ENCODE peak calls at places on chromosomes 6 and 20, in five cellular contexts. One of them, this sample, is unnamed.

GRCh38 chr20:50729925-50730764 is 1.2 kb upstream of the PARD6B start:
- DNase-seq in A549: no peak
- DNase-seq in tibial nerve: no peak
- DNase-seq in ovary: no peak
- DNase-seq in HepG2: peak
- DNase-seq in this sample: peak

GRCh38 chr6:113813207-113813606 is 43.9 kb upstream of the MARCKS start:
- DNase-seq in tibial nerve: no peak
- DNase-seq in ovary: no peak
- DNase-seq in A549: no peak
- DNase-seq in HepG2: no peak
- DNase-seq in this sample: no peak

GRCh38 chr6:71460933-71461332 is 172.3 kb downstream of the OGFRL1 start:
- DNase-seq in ovary: no peak
- DNase-seq in A549: no peak
- DNase-seq in HepG2: no peak
- DNase-seq in tibial nerve: no peak
- DNase-seq in this sample: no peak

GRCh38 chr6:42075159-42075838 is 25.0 kb downstream of the TAF8 start:
- DNase-seq in HepG2: peak
- DNase-seq in ovary: peak
- DNase-seq in tibial nerve: peak
- DNase-seq in A549: peak
- DNase-seq in this sample: peak

GRCh38 chr20:15235799-15236198 is 898.4 kb upstream of the FLRT3 start:
- DNase-seq in A549: no peak
- DNase-seq in tibial nerve: no peak
- DNase-seq in ovary: no peak
- DNase-seq in HepG2: no peak
- DNase-seq in this sample: no peak

GRCh38 chr6:16118825-16119224 is 10.1 kb upstream of the MYLIP start:
- DNase-seq in A549: no peak
- DNase-seq in tibial nerve: no peak
- DNase-seq in ovary: no peak
- DNase-seq in HepG2: no peak
- DNase-seq in this sample: no peak

GRCh38 chr6:127300411-127300810 is 33.7 kb downstream of the RNF146 start:
- DNase-seq in tibial nerve: no peak
- DNase-seq in ovary: no peak
- DNase-seq in A549: no peak
- DNase-seq in HepG2: no peak
- DNase-seq in this sample: no peak

GRCh38 chr6:148109732-148110131 is 232.9 kb upstream of the SASH1 start:
- DNase-seq in HepG2: no peak
- DNase-seq in ovary: no peak
- DNase-seq in A549: no peak
- DNase-seq in tibial nerve: no peak
- DNase-seq in this sample: no peak

GRCh38 chr6:82741996-82742385 is 323.6 kb downstream of the UBE3D start:
- DNase-seq in A549: no peak
- DNase-seq in HepG2: no peak
- DNase-seq in tibial nerve: no peak
- DNase-seq in ovary: no peak
- DNase-seq in this sample: no peak

GRCh38 chr6:122405417-122405816 is 6.0 kb downstream of the HSF2 start:
- DNase-seq in HepG2: no peak
- DNase-seq in A549: no peak
- DNase-seq in ovary: no peak
- DNase-seq in tibial nerve: no peak
- DNase-seq in this sample: no peak
- TF ChIP-seq CTCF in HepG2: no peak
- TF ChIP-seq CTCF in A549: no peak
- TF ChIP-seq CTCF in ovary: no peak
- TF ChIP-seq CTCF in tibial nerve: no peak
- TF ChIP-seq CTCF in this sample: no peak

GRCh38 chr20:63857751-63858392 is 3.4 kb upstream of the ABHD16B start:
- DNase-seq in A549: no peak
- DNase-seq in tibial nerve: no peak
- DNase-seq in ovary: peak
- DNase-seq in HepG2: no peak
- DNase-seq in this sample: no peak

GRCh38 chr20:63856111-63856511 is 5.2 kb upstream of the ABHD16B start:
- DNase-seq in tibial nerve: no peak
- DNase-seq in HepG2: no peak
- DNase-seq in ovary: no peak
- DNase-seq in A549: no peak
- DNase-seq in this sample: no peak

GRCh38 chr20:63859166-63859699 is 2.1 kb upstream of the ABHD16B start:
- DNase-seq in A549: no peak
- DNase-seq in tibial nerve: no peak
- DNase-seq in ovary: no peak
- DNase-seq in HepG2: no peak
- DNase-seq in this sample: no peak

GRCh38 chr20:63860325-63861051 is 810 bp upstream of the ABHD16B start:
- DNase-seq in HepG2: no peak
- DNase-seq in tibial nerve: no peak
- DNase-seq in ovary: no peak
- DNase-seq in A549: no peak
- DNase-seq in this sample: no peak

DNA sequence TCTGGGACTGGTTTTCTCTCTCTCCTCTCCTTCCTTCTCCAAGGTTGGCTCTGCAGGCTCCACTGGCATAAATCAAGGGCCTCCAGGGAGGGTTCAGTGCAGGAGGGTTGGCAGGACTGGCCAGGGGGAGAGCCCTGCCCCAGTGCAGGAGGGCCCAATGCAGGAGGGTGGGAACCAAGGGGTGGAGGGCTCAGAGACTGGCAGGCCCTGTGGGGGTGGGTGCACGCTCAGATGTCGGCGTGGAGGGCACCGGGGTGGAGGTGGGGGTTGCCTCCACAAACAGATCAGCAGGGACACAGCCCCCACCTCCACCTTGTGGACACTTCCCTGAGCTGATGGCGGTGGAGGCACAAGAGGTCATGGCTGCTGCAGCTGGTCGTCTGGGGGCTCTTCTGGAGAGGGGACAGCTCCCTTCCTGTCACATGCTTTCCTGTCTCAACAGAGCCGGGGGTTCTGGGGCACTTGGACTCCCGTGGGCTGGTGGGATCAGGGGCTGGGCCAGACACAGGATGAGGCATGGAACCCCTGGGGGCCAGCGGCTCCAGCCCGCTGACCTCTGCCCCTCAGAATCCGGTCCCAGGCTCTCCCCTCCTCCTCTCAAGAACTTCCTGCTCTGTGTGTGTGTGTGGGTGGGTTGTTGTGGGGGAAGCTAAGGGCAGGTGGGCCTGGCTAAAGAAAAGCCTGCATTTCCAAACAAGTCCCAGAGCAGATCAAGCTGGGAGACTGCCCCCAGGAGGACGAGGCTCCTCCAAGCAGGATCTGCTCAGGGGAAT is 2.7 kb upstream of the ABHD16B start:
- DNase-seq in tibial nerve: no peak
- DNase-seq in ovary: peak
- DNase-seq in A549: no peak
- DNase-seq in HepG2: peak
- DNase-seq in this sample: no peak
- TF ChIP-seq POLR2A in tibial nerve: no peak
- TF ChIP-seq POLR2A in ovary: no peak
- TF ChIP-seq POLR2A in A549: no peak
- TF ChIP-seq POLR2A in HepG2: no peak
- TF ChIP-seq POLR2A in this sample: no peak

GRCh38 chr6:4135665-4136353 is 434 bp upstream of the ECI2 start:
- DNase-seq in HepG2: peak
- DNase-seq in ovary: peak
- DNase-seq in tibial nerve: peak
- DNase-seq in A549: peak
- DNase-seq in this sample: peak
- TF ChIP-seq CTCF in HepG2: peak
- TF ChIP-seq CTCF in ovary: no peak
- TF ChIP-seq CTCF in tibial nerve: no peak
- TF ChIP-seq CTCF in A549: no peak
- TF ChIP-seq CTCF in this sample: no peak

DNA sequence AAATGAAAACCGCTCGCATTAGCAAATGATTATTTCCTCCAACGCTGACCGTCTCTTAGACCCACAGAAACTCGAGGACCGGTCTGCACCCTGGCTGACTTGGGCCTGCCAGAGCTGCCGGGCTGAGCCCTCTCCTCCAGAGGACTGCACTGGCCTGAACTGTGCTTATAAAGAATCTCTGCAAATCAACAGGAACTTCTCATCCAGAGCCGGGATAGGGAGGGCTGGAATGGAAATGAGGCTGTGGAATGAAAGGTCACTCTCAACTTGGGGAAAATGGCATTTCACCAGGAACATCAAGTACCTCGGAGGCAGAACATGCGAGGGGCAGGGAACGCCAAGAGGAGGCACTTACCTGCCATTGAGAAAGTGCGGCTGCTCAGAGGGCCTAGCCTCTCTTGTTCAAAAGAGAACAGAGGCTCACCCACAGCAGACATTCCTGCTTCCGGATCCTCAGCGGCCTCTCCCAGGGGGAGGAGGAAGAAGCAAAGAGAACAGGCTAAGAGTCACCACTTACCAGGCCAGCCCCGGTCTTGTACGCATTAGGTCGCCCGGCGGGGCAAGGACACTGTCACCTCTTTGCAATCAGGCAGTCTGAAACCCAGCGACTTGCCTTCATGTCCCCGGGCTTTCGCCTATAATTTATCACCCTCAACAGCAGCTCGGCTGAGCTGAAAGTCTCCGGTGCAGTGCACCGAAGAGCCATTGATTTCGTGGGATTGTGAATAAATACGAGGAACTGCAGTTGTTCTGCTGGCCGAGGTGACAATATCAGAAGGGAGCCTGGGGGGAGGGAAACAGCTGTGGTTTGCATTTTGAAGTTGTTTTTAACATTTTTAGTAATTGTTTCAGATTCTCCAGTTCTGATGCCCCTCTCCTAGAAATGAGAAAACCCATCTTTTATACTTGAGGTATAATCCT is 37.6 kb downstream of the ZMYND8 start:
- DNase-seq in ovary: peak
- DNase-seq in A549: peak
- DNase-seq in tibial nerve: peak
- DNase-seq in HepG2: peak
- DNase-seq in this sample: peak
- TF ChIP-seq POLR2A in ovary: peak
- TF ChIP-seq POLR2A in A549: no peak
- TF ChIP-seq POLR2A in tibial nerve: peak
- TF ChIP-seq POLR2A in HepG2: peak
- TF ChIP-seq POLR2A in this sample: peak

DNA sequence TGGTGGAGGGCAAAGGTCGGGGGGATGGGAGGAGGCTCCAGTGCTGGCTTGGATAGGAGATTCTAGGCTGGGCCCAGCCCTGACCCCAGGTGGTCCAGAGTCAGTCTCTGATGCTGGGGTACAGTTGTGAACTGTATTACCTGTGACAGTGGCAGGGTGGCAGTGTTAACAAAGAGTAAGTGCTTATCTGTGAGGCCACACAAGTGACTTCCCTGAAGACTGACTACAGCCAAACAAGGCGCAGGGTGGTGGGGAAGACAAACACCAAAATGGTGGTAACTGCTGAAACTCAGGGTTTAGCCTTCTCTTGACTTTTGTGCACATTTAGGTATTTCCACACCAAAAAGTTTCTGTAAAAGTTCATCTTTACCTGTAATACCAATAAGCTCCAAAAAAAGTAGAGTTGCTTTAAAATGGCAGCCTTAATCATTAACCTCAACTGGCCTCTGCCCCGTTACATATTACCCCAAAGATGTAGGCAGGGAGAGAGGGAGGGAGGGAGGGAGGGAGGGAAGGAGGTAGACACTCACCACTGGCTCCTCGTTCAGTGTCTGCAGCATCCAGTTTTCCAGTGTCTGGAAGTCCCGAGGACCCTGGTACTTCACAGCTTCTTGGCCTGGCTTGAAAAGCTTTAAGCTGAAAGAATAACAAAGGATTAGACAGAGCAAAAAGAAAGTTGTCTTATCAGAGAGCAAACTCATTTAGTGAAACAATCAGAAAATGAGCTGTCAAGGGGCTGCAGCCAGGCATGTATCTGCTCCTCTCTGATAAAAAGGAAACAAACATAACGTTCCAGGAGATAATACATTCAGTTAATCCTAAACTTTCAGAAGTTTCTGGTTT is 11.3 kb downstream of the TXNDC5 start:
- DNase-seq in A549: peak
- DNase-seq in ovary: no peak
- DNase-seq in HepG2: peak
- DNase-seq in tibial nerve: no peak
- DNase-seq in this sample: no peak
- TF ChIP-seq CTCF in A549: peak
- TF ChIP-seq CTCF in ovary: no peak
- TF ChIP-seq CTCF in HepG2: peak
- TF ChIP-seq CTCF in tibial nerve: no peak
- TF ChIP-seq CTCF in this sample: peak